ENCODE peak calls at places on chromosomes 5 and 9, in four cellular contexts. G is hepatocyte, C is BE2C, S is left ventricle myocardium inferior. H is an unnamed sample.

GRCh38 chr5:116614603-116614920 is 39.9 kb upstream of the SEMA6A start:
- DNase-seq in G (no peak), C (no peak), S (no peak), H (no peak)

GRCh38 chr5:73188764-73189521 is 15.9 kb downstream of the TMEM174 start:
- DNase-seq in G (no peak), C (no peak), S (no peak), H (no peak)

GRCh38 chr9:108297025-108297424 is 558.8 kb downstream of the ACTL7B start:
- DNase-seq in G (no peak), C (no peak), S (no peak), H (no peak)

GRCh38 chr5:50934343-50934742 is 267.9 kb downstream of the PARP8 start:
- DNase-seq in G (no peak), C (no peak), S (no peak), H (no peak)

GRCh38 chr5:105929865-105930264 is 1740.9 kb downstream of the EFNA5 start:
- DNase-seq in G (no peak), C (no peak), S (no peak), H (no peak)

GRCh38 chr9:4226331-4227250 is 73.3 kb downstream of the GLIS3 start:
- DNase-seq in G (no peak), C (no peak), S (no peak), H (no peak)

GRCh38 chr5:15694694-15695093 is 194.7 kb downstream of the FBXL7 start:
- DNase-seq in G (peak), C (no peak), S (no peak), H (no peak)

GRCh38 chr5:39283231-39283818 is 64.0 kb upstream of the FYB1 start:
- DNase-seq in G (peak), C (peak), S (no peak), H (peak)

GRCh38 chr5:42887094-42887493 is 75.4 kb upstream of the SELENOP start:
- DNase-seq in G (peak), C (no peak), S (no peak), H (no peak)

GRCh38 chr5:132464155-132464939 is 26.2 kb downstream of the IRF1 start:
- DNase-seq in G (no peak), C (no peak), S (no peak), H (peak)

GRCh38 chr5:127002390-127002789 is 28.0 kb downstream of the MARCHF3 start:
- DNase-seq in G (no peak), C (no peak), S (no peak), H (no peak)

GRCh38 chr9:97598461-97599288 is 34.5 kb downstream of the TSTD2 start:
- DNase-seq in G (peak), C (peak), S (peak), H (peak)

GRCh38 chr5:141883948-141884318 is 5.7 kb upstream of the PCDH1 start:
- DNase-seq in G (no peak), C (no peak), S (no peak), H (no peak)

DNA sequence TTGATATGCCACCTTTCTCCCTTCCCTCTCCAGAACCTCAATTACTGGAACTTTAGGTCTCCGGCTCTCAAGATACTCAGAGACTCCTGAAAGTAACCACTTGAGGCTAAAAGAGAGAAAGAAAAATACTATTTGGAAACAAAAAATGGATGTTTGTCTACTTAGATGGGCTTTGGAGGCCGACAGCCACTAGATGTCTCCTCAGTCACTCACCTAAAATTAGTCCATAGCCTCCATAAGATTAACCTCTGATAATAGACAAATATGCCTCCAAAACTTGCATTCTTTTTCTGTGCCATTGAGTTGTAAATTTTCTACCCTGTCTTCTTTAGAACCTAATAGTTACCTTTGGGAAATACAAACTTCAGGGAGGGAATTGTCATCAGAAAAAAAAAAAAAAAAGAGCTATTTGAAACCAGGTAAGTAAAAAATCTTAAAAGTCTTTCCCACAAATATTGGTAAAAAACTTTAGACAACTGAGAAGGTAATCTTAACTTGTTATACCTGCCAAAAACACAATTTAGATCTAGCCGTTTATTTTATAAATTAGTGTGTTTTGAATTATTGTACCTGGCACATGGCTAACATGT is 11.2 kb upstream of the PCDH1 start:
- DNase-seq in G (no peak), C (no peak), S (no peak), H (peak)
- TF ChIP-seq CTCF in G (peak), C (peak), S (peak), H (peak)

GRCh38 chr9:94779101-94779500 is 52.6 kb downstream of the AOPEP start:
- DNase-seq in G (no peak), C (no peak), S (no peak), H (no peak)
- TF ChIP-seq CTCF in G (no peak), C (peak), S (no peak), H (no peak)

GRCh38 chr9:105067895-105068580 is 140.1 kb upstream of the ABCA1 start:
- DNase-seq in G (no peak), C (no peak), S (no peak), H (no peak)

GRCh38 chr9:105065119-105066088 is 137.4 kb upstream of the ABCA1 start:
- DNase-seq in G (peak), C (no peak), S (no peak), H (no peak)

GRCh38 chr9:105064248-105065118 is 136.5 kb upstream of the ABCA1 start:
- DNase-seq in G (peak), C (peak), S (peak), H (no peak)

GRCh38 chr9:105063665-105064247 is 135.8 kb upstream of the ABCA1 start:
- DNase-seq in G (peak), C (no peak), S (no peak), H (peak)

GRCh38 chr9:105066265-105066865 is 138.4 kb upstream of the ABCA1 start:
- DNase-seq in G (no peak), C (no peak), S (no peak), H (no peak)
- TF ChIP-seq CTCF in G (no peak), C (no peak), S (no peak), H (no peak)

GRCh38 chr5:54443264-54443663 is 12.2 kb upstream of the HSPB3 start:
- DNase-seq in G (no peak), C (peak), S (no peak), H (no peak)
- TF ChIP-seq CTCF in G (peak), C (peak), S (peak), H (peak)

DNA sequence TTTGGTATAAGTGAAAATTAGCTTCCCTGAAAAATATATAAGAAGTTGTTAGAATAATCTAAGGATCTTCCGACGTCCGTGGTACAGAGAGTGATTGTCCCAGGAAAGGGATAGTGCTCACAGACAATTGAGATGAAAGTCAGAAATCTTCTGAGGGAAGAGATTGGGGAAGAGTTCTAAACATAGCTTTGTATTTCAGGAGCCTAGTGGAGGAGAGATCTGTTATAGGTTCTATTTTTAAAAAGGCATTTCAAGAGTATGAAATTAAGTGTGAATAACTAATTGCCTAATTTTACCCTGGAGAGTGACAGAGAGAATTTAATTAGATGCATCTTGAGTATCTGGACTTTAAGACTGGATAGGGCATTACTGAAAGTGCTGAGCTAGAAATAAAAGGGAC is 164.6 kb downstream of the ESM1 start:
- DNase-seq in G (no peak), C (no peak), S (no peak), H (no peak)
- TF ChIP-seq CTCF in G (no peak), C (no peak), S (no peak), H (no peak)